ENCODE peak calls at places on chromosomes 12 and 14, in seven cellular contexts. R, L, O, W, V, C and A are unnamed samples.

GRCh38 chr14:65080954-65081747 is 21.2 kb downstream of the MAX start:
- DNase-seq in R (no peak), L (no peak), O (no peak), W (no peak), V (no peak), C (no peak), A (peak)

GRCh38 chr12:57320639-57321038 is 69.7 kb upstream of the STAC3 start:
- DNase-seq in R (no peak), L (no peak), O (no peak), W (no peak), V (no peak), C (no peak), A (no peak)

GRCh38 chr14:51457858-51458562 is 193.7 kb upstream of the FRMD6 start:
- DNase-seq in R (no peak), L (no peak), O (no peak), W (no peak), V (no peak), C (no peak), A (no peak)

GRCh38 chr12:44154128-44154527 is 318.2 kb downstream of the TMEM117 start:
- DNase-seq in R (peak), L (no peak), O (no peak), W (no peak), V (peak), C (peak), A (peak)

GRCh38 chr12:32804301-32804700 is 48.6 kb upstream of the YARS2 start:
- DNase-seq in R (no peak), L (no peak), O (no peak), W (no peak), V (no peak), C (no peak), A (no peak)

GRCh38 chr12:64104376-64104775 is 117.7 kb downstream of the KICS2 start:
- DNase-seq in R (no peak), L (no peak), O (no peak), W (no peak), V (peak), C (no peak), A (no peak)

GRCh38 chr12:12718382-12718761 is 1.2 kb downstream of the CDKN1B start:
- DNase-seq in R (no peak), L (no peak), O (no peak), W (no peak), V (no peak), C (no peak), A (peak)

GRCh38 chr12:71197460-71197859 is 39.7 kb upstream of the TSPAN8 start:
- DNase-seq in R (no peak), L (no peak), O (no peak), W (no peak), V (no peak), C (no peak), A (no peak)

GRCh38 chr14:63308723-63309317 is 9.9 kb downstream of the GPHB5 start:
- DNase-seq in R (no peak), L (no peak), O (peak), W (peak), V (peak), C (no peak), A (peak)

GRCh38 chr12:91274886-91275285 is 92.3 kb upstream of the DCN start:
- DNase-seq in R (peak), L (no peak), O (no peak), W (no peak), V (peak), C (peak), A (peak)

GRCh38 chr14:91801358-91801757 is 66.0 kb downstream of the TC2N start:
- DNase-seq in R (no peak), L (no peak), O (no peak), W (no peak), V (no peak), C (no peak), A (no peak)

GRCh38 chr12:92466391-92467305 is 236.1 kb upstream of the PLEKHG7 start:
- DNase-seq in R (no peak), L (no peak), O (no peak), W (peak), V (no peak), C (peak), A (no peak)

GRCh38 chr12:84807249-84807648 is 105.3 kb downstream of the SLC6A15 start:
- DNase-seq in R (no peak), L (no peak), O (no peak), W (no peak), V (no peak), C (no peak), A (no peak)

GRCh38 chr14:74705607-74706006 is 7.3 kb downstream of the AREL1 start:
- DNase-seq in R (no peak), L (no peak), O (no peak), W (no peak), V (no peak), C (no peak), A (no peak)

GRCh38 chr14:43803076-43803689 is 703.9 kb downstream of the FSCB start:
- DNase-seq in R (no peak), L (no peak), O (no peak), W (no peak), V (no peak), C (no peak), A (no peak)

GRCh38 chr12:46442723-46443122 is 70.2 kb upstream of the SLC38A2 start:
- DNase-seq in R (no peak), L (no peak), O (no peak), W (no peak), V (no peak), C (no peak), A (no peak)

GRCh38 chr12:109539508-109539907 is 33.8 kb downstream of the MMAB start:
- DNase-seq in R (no peak), L (no peak), O (no peak), W (no peak), V (peak), C (no peak), A (peak)

GRCh38 chr12:62605972-62606371 is 139.3 kb downstream of the MON2 start:
- DNase-seq in R (no peak), L (no peak), O (no peak), W (no peak), V (no peak), C (no peak), A (no peak)

GRCh38 chr14:84782902-84783301 is 747.0 kb upstream of the FLRT2 start:
- DNase-seq in R (no peak), L (no peak), O (no peak), W (no peak), V (no peak), C (no peak), A (no peak)

GRCh38 chr12:52984136-52984535 is 22.1 kb upstream of the EIF4B start:
- DNase-seq in R (no peak), L (no peak), O (peak), W (no peak), V (no peak), C (no peak), A (no peak)

GRCh38 chr14:75757644-75758402 is 96.8 kb downstream of the TTLL5 start:
- DNase-seq in R (no peak), L (no peak), O (no peak), W (no peak), V (no peak), C (no peak), A (no peak)
- TF ChIP-seq CTCF in R (no peak), L (no peak), O (no peak), W (no peak), V (no peak), C (no peak), A (no peak)

GRCh38 chr14:55359307-55359706 is 52.3 kb downstream of the ATG14 start:
- DNase-seq in R (no peak), L (no peak), O (no peak), W (no peak), V (no peak), C (no peak), A (no peak)

GRCh38 chr14:55366271-55366670 is 45.4 kb downstream of the ATG14 start:
- DNase-seq in R (peak), L (no peak), O (no peak), W (no peak), V (no peak), C (no peak), A (peak)

GRCh38 chr14:55355922-55356321 is 55.7 kb downstream of the ATG14 start:
- DNase-seq in R (no peak), L (no peak), O (no peak), W (no peak), V (no peak), C (no peak), A (no peak)

GRCh38 chr14:55356913-55357312 is 54.7 kb downstream of the ATG14 start:
- DNase-seq in R (no peak), L (no peak), O (peak), W (no peak), V (no peak), C (no peak), A (no peak)

DNA sequence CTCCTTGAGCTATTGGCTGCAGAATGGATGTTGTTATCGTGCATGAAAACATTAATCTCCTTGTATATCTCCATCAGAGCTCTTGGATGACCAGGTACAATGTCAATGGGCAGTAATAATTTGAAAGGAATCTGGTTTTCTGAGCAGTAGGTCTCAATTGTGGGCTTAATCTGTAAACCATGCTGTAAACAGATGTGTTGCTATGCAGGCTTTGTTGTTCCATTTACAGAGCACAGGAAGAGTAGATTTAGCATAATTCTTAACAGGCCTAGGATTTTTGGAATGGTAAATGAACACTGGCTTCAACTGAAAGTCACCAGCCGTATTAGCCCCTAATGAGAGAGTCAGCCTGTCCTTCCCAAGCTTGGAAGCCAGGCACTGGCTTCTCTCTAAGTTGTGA is 50.4 kb downstream of the ATG14 start:
- DNase-seq in R (peak), L (no peak), O (no peak), W (no peak), V (no peak), C (no peak), A (no peak)
- TF ChIP-seq CTCF in R (no peak), L (no peak), O (no peak), W (no peak), V (no peak), C (no peak), A (no peak)

GRCh38 chr12:10365716-10366433 is 24.0 kb downstream of the KLRK1 start:
- DNase-seq in R (no peak), L (no peak), O (peak), W (no peak), V (peak), C (no peak), A (peak)
- TF ChIP-seq CTCF in R (peak), L (no peak), O (no peak), W (no peak), V (peak), C (no peak), A (peak)

GRCh38 chr14:102878970-102879460 is 43.4 kb upstream of the AMN start:
- DNase-seq in R (no peak), L (no peak), O (no peak), W (no peak), V (no peak), C (no peak), A (no peak)
- TF ChIP-seq CTCF in R (no peak), L (no peak), O (no peak), W (peak), V (no peak), C (no peak), A (no peak)

GRCh38 chr12:107130830-107131760 is 37.7 kb upstream of the CRY1 start:
- DNase-seq in R (peak), L (no peak), O (no peak), W (no peak), V (no peak), C (no peak), A (no peak)

GRCh38 chr12:107127482-107128185 is 34.3 kb upstream of the CRY1 start:
- DNase-seq in R (no peak), L (no peak), O (no peak), W (no peak), V (no peak), C (no peak), A (no peak)

GRCh38 chr12:107129315-107129930 is 36.1 kb upstream of the CRY1 start:
- DNase-seq in R (no peak), L (no peak), O (no peak), W (no peak), V (no peak), C (no peak), A (no peak)

GRCh38 chr12:107125833-107126232 is 32.5 kb upstream of the CRY1 start:
- DNase-seq in R (no peak), L (no peak), O (no peak), W (no peak), V (no peak), C (no peak), A (no peak)

GRCh38 chr12:107126688-107127481 is 33.5 kb upstream of the CRY1 start:
- DNase-seq in R (no peak), L (no peak), O (peak), W (no peak), V (peak), C (no peak), A (peak)
- TF ChIP-seq CTCF in R (peak), L (no peak), O (no peak), W (no peak), V (peak), C (peak), A (peak)

GRCh38 chr14:66315098-66315497 is 171.1 kb upstream of the CCDC196 start:
- DNase-seq in R (no peak), L (no peak), O (no peak), W (no peak), V (no peak), C (no peak), A (no peak)

GRCh38 chr14:66311058-66311457 is 175.1 kb upstream of the CCDC196 start:
- DNase-seq in R (no peak), L (no peak), O (no peak), W (no peak), V (no peak), C (no peak), A (no peak)

GRCh38 chr14:66311935-66312334 is 174.2 kb upstream of the CCDC196 start:
- DNase-seq in R (no peak), L (no peak), O (no peak), W (no peak), V (no peak), C (no peak), A (no peak)

GRCh38 chr14:66315548-66315947 is 170.6 kb upstream of the CCDC196 start:
- DNase-seq in R (no peak), L (no peak), O (no peak), W (peak), V (no peak), C (no peak), A (no peak)
- TF ChIP-seq CTCF in R (no peak), L (no peak), O (no peak), W (no peak), V (no peak), C (no peak), A (peak)

DNA sequence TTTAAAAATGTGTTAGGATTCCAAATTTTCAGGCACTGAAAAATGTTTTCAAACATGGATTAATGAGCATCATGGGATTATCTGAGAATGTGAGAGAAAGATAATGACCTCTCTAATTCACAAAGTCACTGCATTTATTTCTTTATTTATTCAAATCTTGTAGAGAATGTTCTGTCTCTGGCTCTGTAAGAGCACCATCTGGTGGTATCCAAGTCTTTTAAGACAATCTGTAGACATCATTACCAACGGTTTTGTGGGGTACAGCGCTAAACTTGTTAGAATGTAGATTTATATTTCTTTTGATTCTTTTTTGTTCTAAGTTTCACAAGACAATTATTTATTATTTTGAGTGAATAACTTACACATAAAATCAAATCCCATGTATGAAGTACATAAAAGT is 956.0 kb upstream of the NOVA1 start:
- DNase-seq in R (no peak), L (no peak), O (no peak), W (no peak), V (no peak), C (no peak), A (no peak)
- TF ChIP-seq CTCF in R (no peak), L (no peak), O (no peak), W (no peak), V (no peak), C (no peak), A (no peak)